ENCODE peak calls at places on chromosomes 11 and 22, in five cellular contexts. One of them, this sample, is unnamed.

GRCh38 chr11:126434950-126435335 is 79.5 kb downstream of the ST3GAL4 start:
- DNase-seq in esophagus muscularis mucosa: no peak
- DNase-seq in aorta: no peak
- DNase-seq in heart left ventricle: peak; percentile 50
- DNase-seq in BE2C: no peak
- DNase-seq in this sample: peak; percentile 34

GRCh38 chr22:30214703-30215405 is 31.7 kb downstream of the LIF start:
- DNase-seq in esophagus muscularis mucosa: no peak
- DNase-seq in aorta: peak; percentile 46
- DNase-seq in heart left ventricle: no peak
- DNase-seq in BE2C: no peak
- DNase-seq in this sample: no peak

GRCh38 chr11:70326365-70326803 is 55.9 kb downstream of the PPFIA1 start:
- DNase-seq in esophagus muscularis mucosa: no peak
- DNase-seq in aorta: no peak
- DNase-seq in heart left ventricle: no peak
- DNase-seq in BE2C: no peak
- DNase-seq in this sample: no peak

GRCh38 chr11:66188580-66188979 is 79.9 kb upstream of the RAB1B start:
- DNase-seq in esophagus muscularis mucosa: no peak
- DNase-seq in aorta: no peak
- DNase-seq in heart left ventricle: no peak
- DNase-seq in BE2C: no peak
- DNase-seq in this sample: no peak

GRCh38 chr11:73752216-73752867 is 8.5 kb downstream of the RAB6A start:
- DNase-seq in esophagus muscularis mucosa: peak; percentile 55
- DNase-seq in aorta: no peak
- DNase-seq in heart left ventricle: no peak
- DNase-seq in BE2C: no peak
- DNase-seq in this sample: no peak

GRCh38 chr11:100867601-100868000 is 180.5 kb downstream of the ARHGAP42 start:
- DNase-seq in esophagus muscularis mucosa: no peak
- DNase-seq in aorta: no peak
- DNase-seq in heart left ventricle: no peak
- DNase-seq in BE2C: no peak
- DNase-seq in this sample: peak; percentile 16

GRCh38 chr11:11608783-11609232 is 13.0 kb downstream of the GALNT18 start:
- DNase-seq in esophagus muscularis mucosa: no peak
- DNase-seq in aorta: no peak
- DNase-seq in heart left ventricle: no peak
- DNase-seq in BE2C: no peak
- DNase-seq in this sample: no peak

GRCh38 chr11:2302280-2302843 is 549 bp downstream of the TSPAN32 start:
- DNase-seq in esophagus muscularis mucosa: peak; percentile 91
- DNase-seq in aorta: peak; percentile 76
- DNase-seq in heart left ventricle: no peak
- DNase-seq in BE2C: no peak
- DNase-seq in this sample: peak; percentile 10

GRCh38 chr11:134331565-134332188 is at the start of gene GLB1L2:
- DNase-seq in esophagus muscularis mucosa: peak; percentile 93
- DNase-seq in aorta: peak; percentile 90
- DNase-seq in heart left ventricle: peak; percentile 88
- DNase-seq in BE2C: peak; percentile 91
- DNase-seq in this sample: peak; percentile 89

GRCh38 chr11:119483341-119483880 is 60.4 kb upstream of the THY1 start:
- DNase-seq in esophagus muscularis mucosa: no peak
- DNase-seq in aorta: no peak
- DNase-seq in heart left ventricle: no peak
- DNase-seq in BE2C: peak; percentile 4
- DNase-seq in this sample: no peak

GRCh38 chr22:36423461-36424404 is 36.0 kb upstream of the MYH9 start:
- DNase-seq in esophagus muscularis mucosa: no peak
- DNase-seq in aorta: no peak
- DNase-seq in heart left ventricle: no peak
- DNase-seq in BE2C: no peak
- DNase-seq in this sample: no peak

GRCh38 chr22:48647606-48648515 is 1179.8 kb downstream of the BRD1 start:
- DNase-seq in esophagus muscularis mucosa: no peak
- DNase-seq in aorta: no peak
- DNase-seq in heart left ventricle: peak; percentile 37
- DNase-seq in BE2C: no peak
- DNase-seq in this sample: no peak

GRCh38 chr11:69605737-69606526 is 35.0 kb upstream of the CCND1 start:
- DNase-seq in esophagus muscularis mucosa: no peak
- DNase-seq in aorta: no peak
- DNase-seq in heart left ventricle: no peak
- DNase-seq in BE2C: no peak
- DNase-seq in this sample: no peak

GRCh38 chr22:21025266-21025665 is 7.1 kb downstream of the SLC7A4 start:
- DNase-seq in esophagus muscularis mucosa: no peak
- DNase-seq in aorta: no peak
- DNase-seq in heart left ventricle: no peak
- DNase-seq in BE2C: no peak
- DNase-seq in this sample: no peak

GRCh38 chr11:70460111-70460510 is 61.8 kb downstream of the CTTN start:
- DNase-seq in esophagus muscularis mucosa: no peak
- DNase-seq in aorta: peak; percentile 33
- DNase-seq in heart left ventricle: no peak
- DNase-seq in BE2C: no peak
- DNase-seq in this sample: no peak

GRCh38 chr11:79493555-79494171 is 52.8 kb upstream of the TENM4 start:
- DNase-seq in esophagus muscularis mucosa: no peak
- DNase-seq in aorta: peak; percentile 86
- DNase-seq in heart left ventricle: peak; percentile 71
- DNase-seq in BE2C: peak; percentile 86
- DNase-seq in this sample: peak; percentile 81

GRCh38 chr11:35013514-35014191 is 97.2 kb downstream of the PDHX start:
- DNase-seq in esophagus muscularis mucosa: no peak
- DNase-seq in aorta: no peak
- DNase-seq in heart left ventricle: no peak
- DNase-seq in BE2C: no peak
- DNase-seq in this sample: no peak

GRCh38 chr22:19285831-19286230 is 5.7 kb downstream of the CLTCL1 start:
- DNase-seq in esophagus muscularis mucosa: no peak
- DNase-seq in aorta: no peak
- DNase-seq in heart left ventricle: no peak
- DNase-seq in BE2C: no peak
- DNase-seq in this sample: no peak
- H3K4me3 ChIP-seq in esophagus muscularis mucosa: no peak overlapping the region
- H3K4me3 ChIP-seq in aorta: no peak overlapping the region
- H3K4me3 ChIP-seq in heart left ventricle: no peak overlapping the region
- H3K4me3 ChIP-seq in BE2C: no peak overlapping the region
- H3K4me3 ChIP-seq in this sample: no peak overlapping the region

GRCh38 chr22:28801845-28802594 is 1.7 kb upstream of the XBP1 start:
- DNase-seq in esophagus muscularis mucosa: no peak
- DNase-seq in aorta: no peak
- DNase-seq in heart left ventricle: no peak
- DNase-seq in BE2C: no peak
- DNase-seq in this sample: no peak

GRCh38 chr22:28799834-28800307 is 498 bp downstream of the XBP1 start:
- DNase-seq in esophagus muscularis mucosa: no peak
- DNase-seq in aorta: peak; percentile 92
- DNase-seq in heart left ventricle: peak; percentile 88
- DNase-seq in BE2C: peak; percentile 61
- DNase-seq in this sample: peak; percentile 24

GRCh38 chr22:28799125-28799833 is 1.1 kb downstream of the XBP1 start:
- DNase-seq in esophagus muscularis mucosa: peak; percentile 92
- DNase-seq in aorta: no peak
- DNase-seq in heart left ventricle: no peak
- DNase-seq in BE2C: peak; percentile 40
- DNase-seq in this sample: no peak

GRCh38 chr22:28800308-28801041 is at the start of gene XBP1:
- DNase-seq in esophagus muscularis mucosa: peak; percentile 98
- DNase-seq in aorta: peak; percentile 98
- DNase-seq in heart left ventricle: peak; percentile 98
- DNase-seq in BE2C: peak; percentile 96
- DNase-seq in this sample: peak; percentile 93

DNA sequence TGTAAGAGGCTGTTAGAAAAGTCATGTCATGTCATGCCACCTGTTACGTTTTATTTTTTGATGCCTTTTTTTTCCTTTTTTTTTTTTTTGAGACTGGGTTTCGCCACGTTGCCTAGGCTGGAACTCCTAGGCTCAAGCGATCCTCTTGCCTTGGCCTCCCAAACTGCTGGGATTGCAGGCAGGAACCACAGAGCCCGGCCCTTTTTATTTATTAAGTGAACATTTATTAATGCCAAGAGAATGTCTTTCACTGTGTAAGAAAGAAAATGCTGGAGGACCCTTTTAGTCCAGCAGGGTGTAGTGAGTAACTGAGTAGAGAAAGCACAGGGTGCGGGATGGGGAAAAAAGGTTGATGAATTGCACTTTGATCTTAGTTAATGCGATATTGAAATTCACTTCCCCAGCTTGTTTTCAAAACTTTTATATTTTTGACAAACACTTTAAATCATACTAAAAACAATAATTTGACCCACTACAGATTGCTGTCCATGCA is 2.3 kb upstream of the XBP1 start:
- DNase-seq in esophagus muscularis mucosa: no peak
- DNase-seq in aorta: no peak
- DNase-seq in heart left ventricle: no peak
- DNase-seq in BE2C: no peak
- DNase-seq in this sample: no peak
- H3K4me3 ChIP-seq in esophagus muscularis mucosa: no peak overlapping the region
- H3K4me3 ChIP-seq in aorta: no peak overlapping the region
- H3K4me3 ChIP-seq in heart left ventricle: no peak overlapping the region
- H3K4me3 ChIP-seq in BE2C: no peak overlapping the region
- H3K4me3 ChIP-seq in this sample: no peak overlapping the region

GRCh38 chr11:64769283-64769682 is 9.1 kb downstream of the SF1 start:
- DNase-seq in esophagus muscularis mucosa: no peak
- DNase-seq in aorta: no peak
- DNase-seq in heart left ventricle: no peak
- DNase-seq in BE2C: no peak
- DNase-seq in this sample: no peak

GRCh38 chr11:64770120-64770519 is 8.2 kb downstream of the SF1 start:
- DNase-seq in esophagus muscularis mucosa: no peak
- DNase-seq in aorta: peak; percentile 42
- DNase-seq in heart left ventricle: no peak
- DNase-seq in BE2C: no peak
- DNase-seq in this sample: no peak

GRCh38 chr11:64774144-64774543 is 4.2 kb downstream of the SF1 start:
- DNase-seq in esophagus muscularis mucosa: no peak
- DNase-seq in aorta: no peak
- DNase-seq in heart left ventricle: no peak
- DNase-seq in BE2C: no peak
- DNase-seq in this sample: no peak

GRCh38 chr11:64771861-64772260 is 6.5 kb downstream of the SF1 start:
- DNase-seq in esophagus muscularis mucosa: no peak
- DNase-seq in aorta: no peak
- DNase-seq in heart left ventricle: no peak
- DNase-seq in BE2C: no peak
- DNase-seq in this sample: no peak

GRCh38 chr11:64772318-64773018 is 5.9 kb downstream of the SF1 start:
- DNase-seq in esophagus muscularis mucosa: no peak
- DNase-seq in aorta: peak; percentile 11
- DNase-seq in heart left ventricle: no peak
- DNase-seq in BE2C: no peak
- DNase-seq in this sample: no peak
- H3K4me3 ChIP-seq in esophagus muscularis mucosa: no peak overlapping the region
- H3K4me3 ChIP-seq in aorta: no peak overlapping the region
- H3K4me3 ChIP-seq in heart left ventricle: no peak overlapping the region
- H3K4me3 ChIP-seq in BE2C: no peak overlapping the region
- H3K4me3 ChIP-seq in this sample: no peak overlapping the region

GRCh38 chr11:95877288-95877687 is 46.6 kb downstream of the MTMR2 start:
- DNase-seq in esophagus muscularis mucosa: no peak
- DNase-seq in aorta: no peak
- DNase-seq in heart left ventricle: no peak
- DNase-seq in BE2C: no peak
- DNase-seq in this sample: no peak
- H3K4me3 ChIP-seq in esophagus muscularis mucosa: no peak overlapping the region
- H3K4me3 ChIP-seq in aorta: no peak overlapping the region
- H3K4me3 ChIP-seq in heart left ventricle: no peak overlapping the region
- H3K4me3 ChIP-seq in BE2C: no peak overlapping the region
- H3K4me3 ChIP-seq in this sample: no peak overlapping the region

DNA sequence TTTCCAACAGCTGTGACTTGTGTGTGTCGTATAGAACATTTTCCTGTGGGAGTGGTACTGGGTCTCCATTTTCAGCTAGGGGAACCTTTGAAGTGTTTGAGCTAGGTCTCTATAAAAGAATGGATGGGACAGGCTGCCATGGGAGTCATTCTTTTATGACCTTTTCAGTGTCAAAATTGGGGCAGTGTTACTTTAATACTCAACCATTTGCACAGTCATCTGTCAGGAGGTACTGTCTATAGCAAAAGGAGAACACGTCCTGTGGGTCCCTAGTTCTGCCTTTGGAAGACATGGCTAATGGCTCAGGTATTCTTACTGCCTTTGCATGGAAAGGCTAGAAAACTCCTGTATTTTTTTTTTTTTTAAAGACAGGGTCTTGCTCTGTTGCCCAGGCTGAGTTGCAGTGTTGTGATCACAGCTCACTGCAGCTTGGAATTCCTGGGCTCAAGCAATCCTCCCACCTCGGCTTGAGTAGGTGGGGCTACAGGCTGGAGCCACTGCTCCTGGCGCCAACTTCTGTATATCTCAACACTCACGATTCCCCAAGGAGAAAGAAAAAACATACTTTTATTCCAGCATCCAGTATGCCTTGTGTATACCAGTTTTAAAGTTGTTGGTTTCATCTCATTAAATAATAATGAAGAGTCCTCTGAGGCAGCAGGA is 2.1 kb upstream of the ATF4 start:
- DNase-seq in esophagus muscularis mucosa: no peak
- DNase-seq in aorta: peak; percentile 7
- DNase-seq in heart left ventricle: no peak
- DNase-seq in BE2C: no peak
- DNase-seq in this sample: no peak
- H3K4me3 ChIP-seq in esophagus muscularis mucosa: no peak overlapping the region
- H3K4me3 ChIP-seq in aorta: no peak overlapping the region
- H3K4me3 ChIP-seq in heart left ventricle: no peak overlapping the region
- H3K4me3 ChIP-seq in BE2C: peak overlapping the region; percentile 98
- H3K4me3 ChIP-seq in this sample: peak overlapping the region; percentile 99

GRCh38 chr11:32434116-32434386 is 1.3 kb downstream of the WT1 start:
- DNase-seq in esophagus muscularis mucosa: no peak
- DNase-seq in aorta: no peak
- DNase-seq in heart left ventricle: no peak
- DNase-seq in BE2C: no peak
- DNase-seq in this sample: no peak
- H3K4me3 ChIP-seq in esophagus muscularis mucosa: peak overlapping the region; percentile 36
- H3K4me3 ChIP-seq in aorta: no peak overlapping the region
- H3K4me3 ChIP-seq in heart left ventricle: peak overlapping the region; percentile 53
- H3K4me3 ChIP-seq in BE2C: peak overlapping the region; percentile 63
- H3K4me3 ChIP-seq in this sample: no peak overlapping the region

GRCh38 chr22:19173047-19174035 is 5.2 kb downstream of the SLC25A1 start:
- DNase-seq in esophagus muscularis mucosa: no peak
- DNase-seq in aorta: peak; percentile 74
- DNase-seq in heart left ventricle: no peak
- DNase-seq in BE2C: no peak
- DNase-seq in this sample: no peak
- H3K4me3 ChIP-seq in esophagus muscularis mucosa: peak overlapping the region; percentile 69
- H3K4me3 ChIP-seq in aorta: no peak overlapping the region
- H3K4me3 ChIP-seq in heart left ventricle: no peak overlapping the region
- H3K4me3 ChIP-seq in BE2C: peak overlapping the region; percentile 96
- H3K4me3 ChIP-seq in this sample: no peak overlapping the region

DNA sequence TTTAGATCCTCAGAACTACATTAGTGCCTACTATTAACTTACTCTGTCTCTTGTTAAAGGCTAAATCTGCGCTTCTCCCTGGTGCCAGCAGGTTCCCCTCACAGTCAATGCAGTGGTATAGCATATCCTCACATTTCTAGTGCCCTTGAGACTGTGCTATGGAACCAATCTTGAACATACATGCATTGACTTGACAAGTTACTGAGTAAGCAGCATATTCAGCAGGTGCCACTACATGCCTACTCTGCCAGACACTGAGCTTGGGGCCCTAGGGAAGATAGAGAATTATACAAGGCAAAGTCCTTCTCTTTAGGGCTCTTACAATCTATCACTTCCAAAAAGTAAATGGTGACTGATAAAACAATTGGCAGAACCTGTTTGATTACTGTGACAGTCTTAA is 3.2 kb downstream of the FUT4 start:
- DNase-seq in esophagus muscularis mucosa: no peak
- DNase-seq in aorta: no peak
- DNase-seq in heart left ventricle: no peak
- DNase-seq in BE2C: no peak
- DNase-seq in this sample: no peak
- H3K4me3 ChIP-seq in esophagus muscularis mucosa: peak overlapping the region; percentile 8
- H3K4me3 ChIP-seq in aorta: peak overlapping the region; percentile 21
- H3K4me3 ChIP-seq in heart left ventricle: no peak overlapping the region
- H3K4me3 ChIP-seq in BE2C: no peak overlapping the region
- H3K4me3 ChIP-seq in this sample: no peak overlapping the region